ENCODE peak calls at places on chromosomes 7 and 10, in seven cellular contexts. Z is suprapubic skin, Y is spleen, I is Panc1, N is breast epithelium, T is transverse colon, O is stomach. G is an unnamed sample.

GRCh38 chr7:22697322-22697859 is 29.6 kb upstream of the IL6 start:
- DNase-seq in Z (no peak), Y (no peak), I (no peak), N (no peak), T (no peak), O (no peak), G (no peak)

GRCh38 chr7:55019691-55020480 is 1.1 kb downstream of the EGFR start:
- DNase-seq in Z (no peak), Y (no peak), I (no peak), N (no peak), T (peak; percentile 46), O (peak; percentile 51), G (no peak)

GRCh38 chr7:2231992-2232765 is 566 bp downstream of the MAD1L1 start:
- DNase-seq in Z (no peak), Y (peak; percentile 87), I (no peak), N (no peak), T (no peak), O (no peak), G (no peak)

GRCh38 chr7:103660455-103661371 is 214.7 kb upstream of the SLC26A5 start:
- DNase-seq in Z (no peak), Y (no peak), I (peak; percentile 46), N (no peak), T (no peak), O (no peak), G (no peak)

GRCh38 chr7:23473848-23474097 is 3.5 kb upstream of the IGF2BP3 start:
- DNase-seq in Z (no peak), Y (no peak), I (no peak), N (no peak), T (no peak), O (no peak), G (no peak)

GRCh38 chr7:30206466-30206865 is 71.7 kb downstream of the MTURN start:
- DNase-seq in Z (no peak), Y (no peak), I (no peak), N (no peak), T (no peak), O (no peak), G (no peak)

GRCh38 chr7:106010866-106011265 is 47.8 kb downstream of the CDHR3 start:
- DNase-seq in Z (no peak), Y (no peak), I (no peak), N (no peak), T (no peak), O (no peak), G (no peak)

GRCh38 chr10:84224411-84225028 is 824 bp downstream of the LRIT2 start:
- DNase-seq in Z (no peak), Y (no peak), I (no peak), N (no peak), T (no peak), O (no peak), G (no peak)

GRCh38 chr10:59538623-59539022 is 171.0 kb downstream of the SLC16A9 start:
- DNase-seq in Z (no peak), Y (no peak), I (no peak), N (no peak), T (no peak), O (no peak), G (no peak)

GRCh38 chr10:89102710-89103109 is 104.4 kb downstream of the CH25H start:
- DNase-seq in Z (no peak), Y (no peak), I (no peak), N (no peak), T (no peak), O (no peak), G (no peak)

GRCh38 chr10:74704629-74705360 is 121.6 kb upstream of the KAT6B start:
- DNase-seq in Z (no peak), Y (no peak), I (no peak), N (no peak), T (no peak), O (no peak), G (no peak)

GRCh38 chr10:8473205-8473604 is 418.7 kb downstream of the GATA3 start:
- DNase-seq in Z (no peak), Y (no peak), I (no peak), N (no peak), T (no peak), O (no peak), G (no peak)

GRCh38 chr7:158957921-158958471 is 101.6 kb downstream of the DYNC2I1 start:
- DNase-seq in Z (peak; percentile 85), Y (no peak), I (no peak), N (peak; percentile 72), T (peak; percentile 95), O (peak; percentile 83), G (no peak)

GRCh38 chr7:28840515-28841125 is 117.5 kb downstream of the TRIL start:
- DNase-seq in Z (no peak), Y (no peak), I (no peak), N (no peak), T (no peak), O (no peak), G (no peak)

GRCh38 chr7:5456420-5456819 is 32.8 kb upstream of the TNRC18 start:
- DNase-seq in Z (no peak), Y (no peak), I (no peak), N (no peak), T (no peak), O (no peak), G (no peak)

GRCh38 chr7:5459084-5459483 is 35.5 kb upstream of the TNRC18 start:
- DNase-seq in Z (no peak), Y (no peak), I (no peak), N (no peak), T (no peak), O (no peak), G (no peak)

GRCh38 chr7:5455175-5455574 is 31.5 kb upstream of the TNRC18 start:
- DNase-seq in Z (no peak), Y (no peak), I (no peak), N (no peak), T (no peak), O (no peak), G (no peak)

GRCh38 chr7:5455581-5456222 is 32.1 kb upstream of the TNRC18 start:
- DNase-seq in Z (no peak), Y (no peak), I (no peak), N (no peak), T (no peak), O (no peak), G (no peak)

GRCh38 chr7:5457245-5457735 is 33.7 kb upstream of the TNRC18 start:
- DNase-seq in Z (no peak), Y (no peak), I (no peak), N (no peak), T (no peak), O (no peak), G (no peak)
- H3K27ac ChIP-seq in Z (no peak overlapping the region), Y (no peak overlapping the region), I (no peak overlapping the region), N (peak overlapping the region; percentile 58), T (peak overlapping the region; percentile 39), O (peak overlapping the region; percentile 24), G (no peak overlapping the region)

GRCh38 chr7:70052691-70053090 is 454.4 kb downstream of the AUTS2 start:
- DNase-seq in Z (no peak), Y (no peak), I (no peak), N (no peak), T (no peak), O (no peak), G (no peak)
- TF ChIP-seq POLR2AphosphoS5 in Z (no peak), Y (no peak), I (no peak), N (no peak), T (no peak), O (no peak), G (no peak)

DNA sequence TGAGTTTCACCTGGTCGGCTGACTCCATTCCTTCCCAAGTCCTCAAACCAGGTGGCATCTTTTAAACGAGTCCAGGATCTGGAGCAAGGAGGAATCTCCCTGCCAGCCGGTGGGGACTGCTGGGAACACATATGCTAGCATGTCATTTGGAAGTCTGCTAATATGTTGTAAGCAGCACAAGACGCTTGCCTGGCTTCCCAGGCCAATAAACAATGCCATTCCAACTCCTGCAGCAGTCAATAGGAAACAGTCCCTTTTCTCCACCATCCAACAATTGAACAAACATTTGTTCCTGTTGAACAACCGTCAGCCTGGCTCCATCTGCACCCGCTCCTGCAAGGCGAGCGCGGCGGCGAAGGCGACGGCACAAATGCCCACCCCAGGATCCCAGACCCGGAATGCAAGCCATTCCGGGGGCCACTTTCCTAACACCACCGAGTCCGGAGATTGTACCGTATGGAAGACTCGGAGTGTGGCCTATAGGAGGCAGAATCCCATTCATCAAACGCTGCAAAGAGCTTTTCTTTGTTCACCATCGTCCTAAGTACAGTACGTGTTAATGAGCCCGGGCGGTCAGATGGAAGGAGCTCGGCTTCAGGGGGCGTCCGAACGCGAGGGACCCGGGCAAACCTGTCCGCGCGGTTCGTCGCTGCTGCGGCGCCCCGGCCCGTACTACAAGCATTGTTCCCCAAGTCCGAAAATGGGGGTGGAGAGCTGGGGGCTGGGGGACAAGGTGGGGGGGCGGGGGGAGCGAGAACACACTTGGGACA is 1.6 kb downstream of the FAM53B start:
- DNase-seq in Z (peak; percentile 71), Y (peak; percentile 85), I (no peak), N (no peak), T (no peak), O (no peak), G (no peak)
- H3K27ac ChIP-seq in Z (peak overlapping the region; percentile 95), Y (peak overlapping the region; percentile 73), I (peak overlapping the region; percentile 86), N (peak overlapping the region; percentile 90), T (peak overlapping the region; percentile 87), O (peak overlapping the region; percentile 83), G (no peak overlapping the region)

GRCh38 chr7:128257458-128257857 is 16.4 kb downstream of the LEP start:
- DNase-seq in Z (peak; percentile 39), Y (no peak), I (no peak), N (no peak), T (no peak), O (no peak), G (no peak)

GRCh38 chr7:128262273-128263028 is 21.4 kb downstream of the LEP start:
- DNase-seq in Z (peak; percentile 35), Y (no peak), I (no peak), N (no peak), T (no peak), O (no peak), G (no peak)

GRCh38 chr7:128263420-128263819 is 22.3 kb downstream of the LEP start:
- DNase-seq in Z (no peak), Y (no peak), I (no peak), N (no peak), T (no peak), O (no peak), G (no peak)

GRCh38 chr7:128260069-128260468 is 19.0 kb downstream of the LEP start:
- DNase-seq in Z (no peak), Y (no peak), I (no peak), N (no peak), T (no peak), O (no peak), G (no peak)

DNA sequence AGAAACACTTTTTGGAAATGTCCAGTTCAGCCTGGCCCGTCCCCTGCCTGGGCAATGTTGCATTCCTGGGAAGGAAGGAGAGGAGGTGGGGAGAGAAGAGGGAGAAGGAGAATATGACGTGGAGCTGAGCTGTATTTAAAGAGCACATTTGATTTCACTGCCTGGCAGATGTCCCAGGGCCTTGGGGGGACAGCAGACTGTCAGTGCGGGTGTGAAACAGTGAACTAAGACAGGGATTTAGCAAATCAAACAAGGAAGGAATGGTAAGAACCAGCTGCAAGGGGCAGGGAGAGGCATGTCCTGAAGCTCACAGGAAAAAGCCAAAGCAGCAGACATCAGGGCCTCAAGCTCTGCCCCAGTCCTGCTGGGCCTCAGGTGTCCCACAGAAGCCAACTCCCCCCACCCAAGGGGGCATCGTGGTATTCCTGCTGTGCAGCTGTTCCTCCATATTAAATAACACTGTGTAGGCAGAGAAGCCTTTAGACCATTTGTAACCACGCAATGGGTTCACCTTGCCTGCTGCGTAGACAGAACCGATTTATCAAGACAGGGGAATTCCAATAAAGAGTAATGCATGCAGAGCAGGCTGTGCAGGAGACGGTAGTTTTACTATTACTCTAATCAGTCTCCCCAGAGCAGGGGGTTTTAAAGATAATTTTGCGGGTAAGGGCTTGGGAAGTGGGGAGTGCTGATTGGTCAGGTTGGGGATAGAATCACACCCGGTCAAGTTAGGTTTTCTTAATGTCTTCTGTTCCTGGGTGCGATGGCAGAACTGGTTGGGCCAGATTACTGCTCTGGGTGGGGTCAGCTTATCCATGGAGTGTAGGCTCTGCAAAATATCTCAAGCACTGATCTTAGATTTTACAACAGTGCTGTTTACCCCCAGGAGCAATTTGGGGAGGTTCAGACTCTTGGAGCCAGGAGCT is 18.3 kb downstream of the LEP start:
- DNase-seq in Z (peak; percentile 24), Y (no peak), I (no peak), N (no peak), T (peak; percentile 78), O (peak; percentile 79), G (no peak)
- TF ChIP-seq POLR2AphosphoS5 in Z (no peak), Y (no peak), I (no peak), N (no peak), T (no peak), O (no peak), G (no peak)